ENCODE peak calls at places on chromosomes 7 and 10, in four cellular contexts. C is A549, M is HepG2, F is K562. V is an unnamed sample.
A peak's percentile ranks its signal among the peaks of the same experiment; 100 is the strongest.

GRCh38 chr10:69179089-69179742 is 818 bp upstream of the SUPV3L1 start:
- DNase-seq in F (peak; percentile 71), M (no peak), C (no peak), V (no peak)

GRCh38 chr10:130226012-130226411 is 89.8 kb downstream of the GLRX3 start:
- DNase-seq in F (no peak), C (no peak), M (no peak), V (no peak)

GRCh38 chr10:23198610-23198939 is 6.5 kb downstream of the PTF1A start:
- DNase-seq in F (no peak), C (no peak), M (no peak), V (no peak)

GRCh38 chr7:138975343-138976104 is 5.7 kb downstream of the KIAA1549 start:
- DNase-seq in M (no peak), F (no peak), C (no peak), V (no peak)

GRCh38 chr7:44534501-44534900 is 6.6 kb downstream of the NPC1L1 start:
- DNase-seq in C (peak; percentile 56), M (peak; percentile 54), F (peak; percentile 80), V (peak; percentile 79)

GRCh38 chr7:94056796-94057207 is 52.6 kb upstream of the BET1 start:
- DNase-seq in C (peak; percentile 42), M (no peak), F (no peak), V (no peak)

GRCh38 chr7:125316451-125316850 is 386.8 kb upstream of the POT1 start:
- DNase-seq in F (peak; percentile 37), M (peak; percentile 8), C (peak; percentile 15), V (peak; percentile 63)

GRCh38 chr10:54958844-54959243 is 157.8 kb upstream of the PCDH15 start:
- DNase-seq in F (no peak), C (no peak), M (no peak), V (no peak)

GRCh38 chr10:10831085-10831484 is 186.6 kb upstream of the CELF2 start:
- DNase-seq in F (no peak), C (no peak), M (no peak), V (no peak)

GRCh38 chr7:75880242-75880641 is 1.4 kb downstream of the RHBDD2 start:
- DNase-seq in C (no peak), F (no peak), M (no peak), V (no peak)

GRCh38 chr10:70918851-70919530 is 30.6 kb upstream of the PCBD1 start:
- DNase-seq in F (no peak), M (no peak), C (no peak), V (no peak)

GRCh38 chr7:110870926-110871325 is 220.0 kb upstream of the LRRN3 start:
- DNase-seq in M (no peak), C (no peak), F (no peak), V (no peak)

GRCh38 chr10:94997763-94998174 is 59.3 kb downstream of the CYP2C9 start:
- DNase-seq in M (no peak), F (no peak), C (no peak), V (peak; percentile 31)

GRCh38 chr10:33489606-33490176 is 155.2 kb upstream of the NRP1 start:
- DNase-seq in M (no peak), F (no peak), C (no peak), V (no peak)

GRCh38 chr10:122149607-122150505 is 121.2 kb upstream of the BTBD16 start:
- DNase-seq in C (no peak), F (no peak), M (no peak), V (no peak)

DNA sequence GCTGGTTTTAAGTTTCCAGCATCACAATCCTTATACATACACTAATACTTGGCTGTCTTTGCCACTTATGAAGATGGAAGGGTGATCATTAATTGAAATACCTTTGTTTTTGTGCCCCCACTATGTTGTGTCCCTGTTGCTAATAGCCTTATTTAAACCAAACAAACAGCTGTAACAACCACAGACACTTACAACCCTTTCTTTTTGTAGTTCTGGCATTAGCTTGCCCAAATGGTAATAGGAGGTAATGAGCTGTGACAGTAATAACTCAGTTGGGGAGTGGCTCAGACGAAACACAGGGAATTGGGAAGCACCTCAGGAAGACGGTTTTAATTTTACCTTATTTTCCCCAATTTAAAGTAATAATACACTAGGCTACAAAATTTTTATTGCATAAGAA is 83.3 kb downstream of the MDFIC start:
- DNase-seq in M (no peak), C (no peak), F (no peak), V (no peak)
- TF ChIP-seq NR3C1 in M (no peak), C (no peak), F (no peak), V (no peak)

GRCh38 chr7:4198301-4198700 is 483.8 kb upstream of the FOXK1 start:
- DNase-seq in M (no peak), C (no peak), F (no peak), V (no peak)

GRCh38 chr7:4200546-4201094 is 481.5 kb upstream of the FOXK1 start:
- DNase-seq in M (no peak), C (no peak), F (no peak), V (no peak)

GRCh38 chr7:4191525-4191924 is 490.6 kb upstream of the FOXK1 start:
- DNase-seq in F (no peak), C (no peak), M (no peak), V (no peak)

GRCh38 chr7:4195650-4196049 is 486.4 kb upstream of the FOXK1 start:
- DNase-seq in F (no peak), C (no peak), M (no peak), V (no peak)

DNA sequence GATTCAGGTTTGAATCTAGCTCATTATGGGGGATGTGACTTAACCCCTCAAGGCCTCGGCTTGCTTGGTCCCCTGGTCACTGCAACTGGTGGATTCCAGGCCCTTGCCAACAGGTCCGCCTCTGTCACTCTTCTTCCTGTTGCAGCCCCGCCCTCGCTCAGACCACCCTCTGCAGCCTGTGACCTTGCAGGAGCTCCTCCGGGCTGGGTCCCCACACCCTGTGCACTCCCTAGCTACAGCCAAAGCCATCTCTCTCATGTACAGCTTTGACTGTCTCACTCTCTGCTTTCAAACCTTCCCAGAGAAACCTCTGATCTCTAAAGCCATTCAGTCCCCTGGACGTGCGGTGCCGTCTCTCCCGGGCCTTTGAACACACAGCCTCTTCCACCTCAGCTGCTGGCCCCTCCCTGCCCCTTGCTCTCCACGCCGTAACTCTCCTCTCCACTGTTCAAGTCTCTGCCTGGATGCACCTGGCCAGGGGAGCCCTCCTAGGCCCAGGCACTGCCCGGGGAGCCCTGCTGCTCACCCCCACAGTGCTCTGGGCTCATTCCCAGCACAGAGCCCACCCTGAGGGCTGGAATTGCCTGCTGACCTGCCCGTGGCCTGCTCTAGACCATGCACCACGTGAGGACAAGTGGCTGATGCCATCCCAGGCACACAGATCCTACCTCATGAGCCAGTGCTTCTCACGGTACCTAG is 485.8 kb upstream of the FOXK1 start:
- DNase-seq in F (no peak), M (no peak), C (no peak), V (no peak)
- TF ChIP-seq NR3C1 in F (no peak), M (no peak), C (no peak), V (no peak)

GRCh38 chr10:13239923-13240322 is 5.7 kb upstream of the UCMA start:
- DNase-seq in C (no peak), M (peak; percentile 31), F (no peak), V (no peak)
- TF ChIP-seq NR3C1 in C (no peak), M (no peak), F (no peak), V (no peak)

GRCh38 chr10:19961076-19961811 is 145.0 kb downstream of the PLXDC2 start:
- DNase-seq in M (no peak), F (no peak), C (no peak), V (no peak)
- TF ChIP-seq NR3C1 in M (no peak), F (no peak), C (no peak), V (no peak)

DNA sequence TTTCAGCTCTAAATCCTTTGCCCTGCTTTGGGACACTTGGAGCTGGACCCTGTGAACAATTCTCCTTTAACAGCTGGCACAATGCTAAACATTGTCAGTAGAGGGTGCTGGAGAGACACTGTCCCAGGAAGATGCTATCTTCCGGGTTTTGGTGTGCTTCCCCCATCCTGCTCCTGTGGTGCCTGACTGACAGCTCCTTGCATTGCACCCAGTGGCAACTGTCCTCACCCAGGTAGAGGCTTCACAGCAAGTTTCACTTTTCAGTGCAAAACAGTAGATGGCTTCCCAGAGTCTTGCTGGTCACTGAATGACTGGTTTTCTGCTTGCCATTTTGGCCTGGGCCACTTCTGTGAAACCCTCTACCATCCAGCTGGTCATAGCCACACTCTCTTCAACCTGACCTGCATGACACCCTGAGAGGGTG is 77.3 kb downstream of the CDC14C start:
- DNase-seq in C (peak; percentile 45), F (peak; percentile 17), M (peak; percentile 20), V (peak; percentile 68)
- TF ChIP-seq NR3C1 in C (no peak), F (no peak), M (no peak), V (no peak)